ENCODE peak calls at places on chromosomes 7 and 10, in seven cellular contexts. Y, S, E, K, A, U and Q are unnamed samples.

GRCh38 chr10:103748020-103748419 is 107.4 kb downstream of the SH3PXD2A start:
- DNase-seq in A (peak; percentile 66), U (no peak), Y (no peak), S (no peak), E (no peak), K (no peak), Q (no peak)

GRCh38 chr10:46305986-46306385 is 19.2 kb downstream of the ANTXRL start:
- DNase-seq in Y (no peak), S (no peak), K (no peak), U (no peak), E (no peak), A (no peak), Q (no peak)

GRCh38 chr7:129615018-129615417 is 3.5 kb downstream of the NRF1 start:
- DNase-seq in U (no peak), S (no peak), K (no peak), E (no peak), A (no peak), Y (no peak), Q (no peak)

GRCh38 chr7:149495785-149496641 is 1.6 kb downstream of the ZNF746 start:
- DNase-seq in S (peak; percentile 85), Y (peak; percentile 85), K (no peak), E (peak; percentile 58), A (peak; percentile 62), U (peak; percentile 78), Q (no peak)

GRCh38 chr10:59709472-59710125 is at the start of gene SLC16A9:
- DNase-seq in U (peak; percentile 96), S (peak; percentile 54), A (peak; percentile 69), Y (peak; percentile 72), E (peak; percentile 55), K (peak; percentile 53), Q (peak; percentile 56)

GRCh38 chr7:149454006-149454405 is 6.9 kb downstream of the ZNF777 start:
- DNase-seq in A (no peak), Y (no peak), K (no peak), U (no peak), S (no peak), E (no peak), Q (no peak)

GRCh38 chr10:26215923-26216576 is 524 bp upstream of the GAD2 start:
- DNase-seq in K (peak; percentile 25), U (no peak), Y (no peak), E (peak; percentile 37), S (peak; percentile 42), A (no peak), Q (no peak)

GRCh38 chr10:71479831-71480230 is 83.1 kb downstream of the CDH23 start:
- DNase-seq in K (no peak), S (no peak), Y (no peak), A (no peak), U (no peak), E (no peak), Q (no peak)

GRCh38 chr10:126439947-126440346 is 51.7 kb upstream of the ADAM12 start:
- DNase-seq in E (no peak), A (no peak), S (no peak), K (no peak), Y (no peak), U (no peak), Q (no peak)

GRCh38 chr7:38478404-38478803 is 152.8 kb downstream of the AMPH start:
- DNase-seq in A (no peak), S (no peak), Y (no peak), E (no peak), U (no peak), K (no peak), Q (no peak)

GRCh38 chr10:102780246-102780645 is 36.5 kb downstream of the WBP1L start:
- DNase-seq in U (no peak), Y (no peak), S (no peak), A (no peak), E (no peak), K (no peak), Q (no peak)

DNA sequence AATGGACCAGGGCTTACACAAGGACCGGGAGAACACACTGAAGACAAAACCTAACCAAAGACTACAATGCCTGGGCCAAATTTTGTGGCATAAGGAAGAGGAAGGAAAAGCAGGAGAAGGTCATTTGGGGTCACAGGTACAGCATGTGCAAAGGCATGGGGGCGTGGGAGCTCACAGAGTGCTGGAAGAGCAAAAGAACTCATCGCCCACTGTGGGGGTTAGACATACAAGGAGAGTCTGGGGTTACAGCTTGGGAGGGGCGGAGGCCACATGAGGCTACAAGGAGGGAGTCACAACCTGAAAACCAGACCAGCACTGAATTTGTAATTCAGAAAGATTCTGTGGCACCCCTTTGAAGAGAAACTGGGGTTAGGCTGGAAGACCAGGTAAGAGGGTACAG is 9.7 kb downstream of the PUS7 start:
- DNase-seq in E (no peak), A (no peak), S (no peak), U (no peak), K (no peak), Y (no peak), Q (no peak)
- TF ChIP-seq POLR2A in E (no peak), A (no peak), S (no peak), U (no peak), K (no peak), Y (no peak), Q (no peak)

DNA sequence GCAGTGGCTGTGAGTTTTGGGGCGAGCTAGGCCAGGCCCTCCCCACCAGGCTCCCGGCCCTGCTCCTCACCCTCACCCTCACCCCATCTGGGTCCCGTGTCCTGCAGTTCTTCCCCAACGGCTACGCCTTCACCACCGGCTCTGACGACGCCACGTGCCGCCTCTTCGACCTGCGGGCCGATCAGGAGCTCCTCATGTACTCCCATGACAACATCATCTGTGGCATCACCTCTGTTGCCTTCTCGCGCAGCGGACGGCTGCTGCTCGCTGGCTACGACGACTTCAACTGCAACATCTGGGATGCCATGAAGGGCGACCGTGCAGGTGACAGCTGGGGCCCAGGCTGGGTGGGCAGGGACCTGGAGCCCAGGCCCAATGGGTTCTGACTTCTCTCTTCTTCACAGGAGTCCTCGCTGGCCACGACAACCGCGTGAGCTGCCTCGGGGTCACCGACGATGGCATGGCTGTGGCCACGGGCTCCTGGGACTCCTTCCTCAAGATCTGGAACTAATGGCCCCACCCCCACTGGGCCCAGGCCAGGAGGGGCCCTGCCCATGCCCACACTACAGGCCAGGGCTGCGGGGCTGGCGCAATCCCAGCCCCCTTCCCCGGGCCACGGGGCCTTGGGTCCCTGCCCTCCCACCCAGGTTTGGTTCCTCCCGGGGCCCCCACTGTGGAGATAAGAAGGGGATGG is 4.9 kb downstream of the GNB2 start:
- DNase-seq in A (peak; percentile 8), Y (peak; percentile 41), E (no peak), U (no peak), S (no peak), K (no peak), Q (no peak)
- TF ChIP-seq POLR2A in A (no peak), Y (no peak), E (no peak), U (no peak), S (no peak), K (no peak), Q (no peak)

GRCh38 chr7:24756989-24757798 is at the start of gene GSDME:
- DNase-seq in U (peak; percentile 51), Y (peak; percentile 62), A (peak; percentile 38), K (peak; percentile 64), E (peak; percentile 44), S (peak; percentile 57), Q (no peak)
- TF ChIP-seq POLR2A in U (no peak), Y (peak; percentile 48), A (no peak), K (no peak), E (no peak), S (no peak), Q (no peak)

DNA sequence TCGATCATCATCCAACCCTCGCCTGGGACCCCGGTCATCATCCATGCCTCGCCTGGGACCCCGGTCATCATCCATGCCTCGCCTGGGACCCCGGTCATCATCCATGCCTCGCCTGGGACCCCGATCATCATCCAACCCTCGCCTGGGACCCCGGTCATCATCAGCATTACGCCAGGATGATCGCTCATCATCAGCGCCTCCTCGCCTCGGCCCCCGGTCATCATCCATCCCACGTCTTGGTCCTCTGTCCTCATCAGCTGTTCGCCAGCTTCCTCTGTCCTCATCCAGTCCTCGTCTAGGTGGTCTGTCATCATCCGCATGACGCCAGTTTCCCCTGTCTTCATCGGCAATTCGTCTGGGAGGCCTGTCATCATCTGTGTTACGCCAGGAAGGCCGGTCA is 12.7 kb downstream of the NANOS1 start:
- DNase-seq in K (no peak), S (no peak), E (no peak), U (no peak), Y (no peak), A (no peak), Q (no peak)
- TF ChIP-seq POLR2A in K (no peak), S (no peak), E (no peak), U (no peak), Y (no peak), A (no peak), Q (no peak)